ENCODE peak calls at places on chromosomes 4 and X, in six cellular contexts. Y, P, D, H, A and E are unnamed samples. For H3K4me1, the result is how much of the 10 kb centered on the place peaks cover.

GRCh38 chr4:158553364-158553763 is 31.7 kb downstream of the RXFP1 start:
- DNase-seq in P (no peak), H (no peak), A (no peak), D (no peak), Y (no peak), E (no peak)

GRCh38 chr4:142282870-142283431 is 563.1 kb downstream of the INPP4B start:
- DNase-seq in Y (no peak), P (no peak), D (peak), A (no peak), H (peak), E (no peak)

GRCh38 chrX:136867096-136867491 is 13.4 kb downstream of the RBMX start:
- DNase-seq in A (no peak), D (no peak), H (no peak), Y (no peak), P (no peak), E (no peak)

GRCh38 chr4:38664704-38665401 is 854 bp downstream of the KLF3 start:
- DNase-seq in H (peak), A (peak), D (peak), Y (peak), P (peak), E (peak)

GRCh38 chr4:151953286-151953685 is 192.5 kb upstream of the GATB start:
- DNase-seq in P (no peak), H (no peak), Y (no peak), D (no peak), A (no peak), E (no peak)

GRCh38 chr4:7044415-7044930 is 1.3 kb downstream of the TADA2B start:
- DNase-seq in Y (no peak), H (peak), P (no peak), D (no peak), A (peak), E (no peak)

GRCh38 chrX:30781711-30782444 is 107.2 kb downstream of the TAB3 start:
- DNase-seq in Y (no peak), P (no peak), H (no peak), A (no peak), D (no peak), E (no peak)

GRCh38 chrX:24646745-24647182 is 383 bp downstream of the PCYT1B start:
- DNase-seq in D (peak), P (no peak), Y (no peak), H (peak), A (no peak), E (no peak)

GRCh38 chr4:121873604-121874003 is 3.3 kb upstream of the BBS7 start:
- DNase-seq in H (no peak), P (no peak), A (no peak), Y (no peak), D (no peak), E (no peak)

GRCh38 chr4:24598025-24598424 is 13.7 kb upstream of the DHX15 start:
- DNase-seq in H (no peak), P (no peak), D (no peak), A (no peak), Y (no peak), E (no peak)

DNA sequence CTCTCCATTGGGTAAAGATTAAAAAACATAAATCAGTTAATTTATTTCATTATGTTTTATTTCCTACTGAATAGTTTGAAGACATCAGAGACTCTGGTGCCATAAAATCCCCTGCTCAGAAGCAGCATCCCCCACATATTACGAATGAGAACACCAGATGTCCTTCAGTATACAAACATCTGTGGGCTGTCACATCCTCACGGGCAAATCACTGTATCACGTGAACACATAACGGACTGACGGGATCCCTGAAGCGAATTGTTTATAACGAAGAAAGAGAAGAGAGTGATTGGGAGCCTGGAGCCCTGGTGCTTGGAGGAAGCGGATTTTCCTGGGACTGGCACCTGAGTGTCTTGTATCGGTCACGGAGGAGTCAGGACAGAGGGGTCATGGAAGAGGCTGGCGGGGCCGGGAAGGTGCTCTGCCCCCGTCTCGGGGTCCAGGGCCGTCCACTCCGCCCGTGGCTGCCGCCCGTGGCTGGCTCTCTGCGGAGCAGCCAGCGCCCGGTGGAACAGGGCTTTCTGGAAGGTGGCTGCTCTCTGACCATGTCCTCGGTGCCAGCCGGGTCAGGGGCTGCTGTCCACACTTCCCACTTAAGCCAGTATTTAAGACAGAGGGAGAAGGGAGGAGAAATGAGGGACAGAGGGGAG is 452.7 kb upstream of the FAT1 start:
- DNase-seq in H (no peak), Y (no peak), P (no peak), D (no peak), A (no peak), E (no peak)
- H3K4me1 ChIP-seq in H (under half), Y (under half), P (under half), D (under half), A (under half), E (under half)

DNA sequence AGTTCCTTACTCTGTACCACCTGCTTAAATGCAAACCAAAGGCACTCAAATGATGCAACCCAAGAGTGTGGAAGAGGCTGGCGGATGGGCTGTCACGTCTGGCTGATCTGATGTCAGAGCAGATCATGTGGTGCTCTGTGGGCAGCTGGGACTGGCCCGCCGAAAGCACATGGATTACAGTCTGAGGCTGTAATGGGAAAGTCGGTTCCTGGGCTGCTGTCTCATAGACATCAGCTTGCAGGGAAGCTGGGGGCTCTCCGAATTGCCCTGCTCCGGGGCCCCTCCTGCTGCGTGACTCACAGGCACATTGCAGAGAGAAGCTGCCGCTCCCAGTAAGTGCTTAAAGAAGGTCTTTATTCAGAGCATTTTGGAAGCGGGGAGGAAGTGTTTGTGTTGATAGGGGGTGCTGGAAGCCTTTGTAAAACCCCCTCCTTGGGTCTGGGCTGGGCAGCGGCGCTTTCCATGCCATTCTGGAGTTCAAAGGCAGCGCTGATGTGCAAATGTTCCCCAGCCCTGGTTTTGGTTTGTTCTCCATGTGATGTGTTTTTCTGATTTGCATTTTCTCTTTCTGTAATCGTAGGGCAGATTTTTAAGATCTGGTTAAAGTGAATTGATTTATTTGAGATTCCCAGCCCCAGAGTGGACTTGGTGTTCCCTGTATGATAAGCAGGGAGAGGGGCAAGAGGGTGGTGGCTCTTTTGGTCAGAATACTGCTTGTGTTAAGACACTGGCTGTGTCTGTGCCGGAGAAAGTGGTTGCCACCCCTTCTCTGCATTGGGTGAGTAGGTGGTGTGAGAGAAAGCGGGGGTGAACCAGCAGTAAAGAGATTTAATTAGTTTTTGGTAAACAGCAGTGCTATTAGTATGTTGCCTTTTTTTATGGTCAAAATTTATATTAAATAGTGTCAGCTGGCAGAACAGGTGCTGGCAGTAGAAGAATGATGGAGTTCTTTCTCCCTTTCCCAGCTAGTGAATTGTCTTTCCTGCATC is 181.3 kb downstream of the LARP7 start:
- DNase-seq in A (peak), H (peak), Y (peak), P (peak), D (peak), E (peak)
- H3K4me3 ChIP-seq in A (peak), H (peak), Y (peak), P (peak), D (peak), E (peak)

GRCh38 chr4:4507923-4508322 is 33.9 kb downstream of the STX18 start:
- DNase-seq in D (peak), H (no peak), P (no peak), A (no peak), Y (no peak), E (no peak)
- TF ChIP-seq CTCF in D (peak), H (peak), P (no peak), A (peak), Y (peak), E (peak)

GRCh38 chr4:87017580-87018061 is 82.8 kb downstream of the AFF1 start:
- DNase-seq in D (no peak), H (no peak), A (no peak), Y (no peak), P (no peak), E (no peak)
- H3K4me1 ChIP-seq in D (half or more), H (half or more), A (half or more), Y (half or more), P (under half), E (under half)

GRCh38 chr4:74446193-74446868 is 1.4 kb downstream of the AREG start:
- DNase-seq in H (no peak), P (no peak), D (no peak), Y (no peak), A (no peak), E (no peak)
- H3K4me3 ChIP-seq in H (no peak), P (peak), D (peak), Y (no peak), A (no peak), E (no peak)